ENCODE peak calls at places on chromosome 18, in four cellular contexts. One of them, this sample, is unnamed.

GRCh38 chr18:45652703-45653490 is 37.6 kb downstream of the SLC14A2 start:
- DNase-seq in left ventricle myocardium inferior: no peak
- DNase-seq in heart right ventricle: no peak
- DNase-seq in upper lobe of left lung: no peak
- DNase-seq in this sample: no peak

GRCh38 chr18:50944245-50944917 is 23.5 kb upstream of the ELAC1 start:
- DNase-seq in left ventricle myocardium inferior: no peak
- DNase-seq in upper lobe of left lung: no peak
- DNase-seq in heart right ventricle: no peak
- DNase-seq in this sample: no peak

GRCh38 chr18:62844850-62845643 is 129.7 kb downstream of the PHLPP1 start:
- DNase-seq in upper lobe of left lung: no peak
- DNase-seq in left ventricle myocardium inferior: no peak
- DNase-seq in heart right ventricle: no peak
- DNase-seq in this sample: no peak

GRCh38 chr18:70245941-70246537 is 40.6 kb upstream of the RTTN start:
- DNase-seq in left ventricle myocardium inferior: no peak
- DNase-seq in heart right ventricle: no peak
- DNase-seq in upper lobe of left lung: no peak
- DNase-seq in this sample: no peak

GRCh38 chr18:1455605-1456004 is 550.9 kb downstream of the ADCYAP1 start:
- DNase-seq in heart right ventricle: no peak
- DNase-seq in upper lobe of left lung: no peak
- DNase-seq in left ventricle myocardium inferior: no peak
- DNase-seq in this sample: no peak

GRCh38 chr18:35775887-35776286 is 194.3 kb downstream of the GALNT1 start:
- DNase-seq in upper lobe of left lung: no peak
- DNase-seq in left ventricle myocardium inferior: no peak
- DNase-seq in heart right ventricle: no peak
- DNase-seq in this sample: no peak

GRCh38 chr18:34493566-34494358 is 216.3 kb upstream of the DTNA start:
- DNase-seq in heart right ventricle: peak; percentile 18
- DNase-seq in left ventricle myocardium inferior: peak; percentile 31
- DNase-seq in upper lobe of left lung: peak; percentile 88
- DNase-seq in this sample: peak; percentile 62

GRCh38 chr18:54946149-54946581 is 13.1 kb downstream of the CCDC68 start:
- DNase-seq in left ventricle myocardium inferior: peak; percentile 23
- DNase-seq in heart right ventricle: peak; percentile 44
- DNase-seq in upper lobe of left lung: no peak
- DNase-seq in this sample: no peak

GRCh38 chr18:80171190-80171872 is 62.3 kb downstream of the ADNP2 start:
- DNase-seq in heart right ventricle: peak; percentile 40
- DNase-seq in left ventricle myocardium inferior: peak; percentile 39
- DNase-seq in upper lobe of left lung: peak; percentile 94
- DNase-seq in this sample: no peak

GRCh38 chr18:79797518-79798345 is at the start of gene KCNG2:
- DNase-seq in upper lobe of left lung: peak; percentile 88
- DNase-seq in left ventricle myocardium inferior: no peak
- DNase-seq in heart right ventricle: no peak
- DNase-seq in this sample: no peak

GRCh38 chr18:12384261-12384660 is 7.2 kb upstream of the AFG3L2 start:
- DNase-seq in heart right ventricle: no peak
- DNase-seq in upper lobe of left lung: no peak
- DNase-seq in left ventricle myocardium inferior: no peak
- DNase-seq in this sample: no peak

GRCh38 chr18:26480897-26481795 is 67.2 kb downstream of the KCTD1 start:
- DNase-seq in left ventricle myocardium inferior: no peak
- DNase-seq in heart right ventricle: no peak
- DNase-seq in upper lobe of left lung: no peak
- DNase-seq in this sample: no peak

GRCh38 chr18:27748336-27748735 is 428.6 kb downstream of the CDH2 start:
- DNase-seq in heart right ventricle: no peak
- DNase-seq in left ventricle myocardium inferior: no peak
- DNase-seq in upper lobe of left lung: no peak
- DNase-seq in this sample: no peak

GRCh38 chr18:25284861-25285574 is 66.9 kb downstream of the ZNF521 start:
- DNase-seq in left ventricle myocardium inferior: no peak
- DNase-seq in upper lobe of left lung: peak; percentile 66
- DNase-seq in heart right ventricle: peak; percentile 36
- DNase-seq in this sample: no peak

GRCh38 chr18:32767400-32767799 is 5.4 kb downstream of the KLHL14 start:
- DNase-seq in left ventricle myocardium inferior: no peak
- DNase-seq in upper lobe of left lung: no peak
- DNase-seq in heart right ventricle: no peak
- DNase-seq in this sample: no peak

GRCh38 chr18:46411862-46412690 is 244.9 kb downstream of the LOXHD1 start:
- DNase-seq in upper lobe of left lung: no peak
- DNase-seq in left ventricle myocardium inferior: peak; percentile 39
- DNase-seq in heart right ventricle: peak; percentile 63
- DNase-seq in this sample: no peak

GRCh38 chr18:73384246-73384645 is 516.5 kb upstream of the NETO1 start:
- DNase-seq in heart right ventricle: no peak
- DNase-seq in upper lobe of left lung: no peak
- DNase-seq in left ventricle myocardium inferior: no peak
- DNase-seq in this sample: no peak

GRCh38 chr18:72847134-72847533 is 20.7 kb downstream of the NETO1 start:
- DNase-seq in left ventricle myocardium inferior: no peak
- DNase-seq in heart right ventricle: peak; percentile 19
- DNase-seq in upper lobe of left lung: no peak
- DNase-seq in this sample: no peak

GRCh38 chr18:43236921-43237320 is 40.4 kb downstream of the SYT4 start:
- DNase-seq in left ventricle myocardium inferior: no peak
- DNase-seq in upper lobe of left lung: no peak
- DNase-seq in heart right ventricle: no peak
- DNase-seq in this sample: no peak

GRCh38 chr18:62977512-62977911 is 262.2 kb downstream of the PHLPP1 start:
- DNase-seq in left ventricle myocardium inferior: no peak
- DNase-seq in upper lobe of left lung: no peak
- DNase-seq in heart right ventricle: no peak
- DNase-seq in this sample: no peak

GRCh38 chr18:24926649-24927048 is 425.3 kb downstream of the ZNF521 start:
- DNase-seq in left ventricle myocardium inferior: no peak
- DNase-seq in heart right ventricle: no peak
- DNase-seq in upper lobe of left lung: no peak
- DNase-seq in this sample: no peak

GRCh38 chr18:35861367-35862114 is 110.9 kb upstream of the RMP24 start:
- DNase-seq in upper lobe of left lung: no peak
- DNase-seq in left ventricle myocardium inferior: peak; percentile 30
- DNase-seq in heart right ventricle: peak; percentile 37
- DNase-seq in this sample: no peak

GRCh38 chr18:77857926-77858325 is 608.3 kb downstream of the GALR1 start:
- DNase-seq in left ventricle myocardium inferior: no peak
- DNase-seq in upper lobe of left lung: no peak
- DNase-seq in heart right ventricle: no peak
- DNase-seq in this sample: no peak

GRCh38 chr18:1173593-1173992 is 268.9 kb downstream of the ADCYAP1 start:
- DNase-seq in heart right ventricle: no peak
- DNase-seq in left ventricle myocardium inferior: no peak
- DNase-seq in upper lobe of left lung: no peak
- DNase-seq in this sample: no peak

GRCh38 chr18:50190236-50190635 is 4.7 kb downstream of the MYO5B start:
- DNase-seq in upper lobe of left lung: no peak
- DNase-seq in left ventricle myocardium inferior: no peak
- DNase-seq in heart right ventricle: no peak
- DNase-seq in this sample: no peak

GRCh38 chr18:9931146-9931545 is 17.3 kb downstream of the VAPA start:
- DNase-seq in upper lobe of left lung: no peak
- DNase-seq in heart right ventricle: no peak
- DNase-seq in left ventricle myocardium inferior: no peak
- DNase-seq in this sample: no peak
- H3K4me1 ChIP-seq in upper lobe of left lung: peaks cover 59% of the 10 kb centered on the region
- H3K4me1 ChIP-seq in heart right ventricle: peaks cover 6% of the 10 kb centered on the region
- H3K4me1 ChIP-seq in left ventricle myocardium inferior: peaks cover 82% of the 10 kb centered on the region
- H3K4me1 ChIP-seq in this sample: peaks cover 64% of the 10 kb centered on the region

GRCh38 chr18:64097497-64097896 is 51.4 kb downstream of the LINC00305 start:
- DNase-seq in heart right ventricle: no peak
- DNase-seq in upper lobe of left lung: no peak
- DNase-seq in left ventricle myocardium inferior: no peak
- DNase-seq in this sample: no peak
- TF ChIP-seq CTCF in heart right ventricle: peak; percentile 30
- TF ChIP-seq CTCF in upper lobe of left lung: no peak
- TF ChIP-seq CTCF in left ventricle myocardium inferior: peak; percentile 45
- TF ChIP-seq CTCF in this sample: no peak

DNA sequence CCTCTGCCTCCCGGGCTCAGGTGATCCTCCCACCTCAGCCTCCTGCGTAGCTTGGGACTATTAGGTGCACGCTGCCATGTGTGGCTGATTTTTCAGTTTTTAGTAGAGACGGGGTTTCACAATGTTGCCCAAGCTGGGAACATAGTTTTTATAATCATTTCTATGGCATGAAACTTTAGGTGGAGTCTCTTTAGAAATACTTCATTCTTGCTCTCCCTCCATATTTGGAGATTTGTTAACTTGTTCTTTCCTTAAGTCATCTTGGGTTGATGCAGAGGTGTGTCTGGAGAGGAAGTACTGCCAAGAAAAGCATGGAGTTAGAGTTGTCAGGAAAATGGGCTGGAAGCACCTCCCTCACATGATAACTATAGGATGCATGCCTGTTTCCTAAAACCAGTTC is 17.4 kb downstream of the ZNF532 start:
- DNase-seq in heart right ventricle: no peak
- DNase-seq in upper lobe of left lung: no peak
- DNase-seq in left ventricle myocardium inferior: no peak
- DNase-seq in this sample: no peak
- H3K27ac ChIP-seq in heart right ventricle: peak overlapping the region; percentile 55
- H3K27ac ChIP-seq in upper lobe of left lung: no peak overlapping the region
- H3K27ac ChIP-seq in left ventricle myocardium inferior: peak overlapping the region; percentile 58
- H3K27ac ChIP-seq in this sample: peak overlapping the region; percentile 77

GRCh38 chr18:48553236-48553635 is 14.4 kb downstream of the CTIF start:
- DNase-seq in heart right ventricle: no peak
- DNase-seq in left ventricle myocardium inferior: no peak
- DNase-seq in upper lobe of left lung: no peak
- DNase-seq in this sample: no peak

GRCh38 chr18:48552130-48552529 is 13.3 kb downstream of the CTIF start:
- DNase-seq in upper lobe of left lung: no peak
- DNase-seq in heart right ventricle: no peak
- DNase-seq in left ventricle myocardium inferior: no peak
- DNase-seq in this sample: no peak

GRCh38 chr18:48548921-48549320 is 10.1 kb downstream of the CTIF start:
- DNase-seq in left ventricle myocardium inferior: no peak
- DNase-seq in upper lobe of left lung: no peak
- DNase-seq in heart right ventricle: no peak
- DNase-seq in this sample: no peak

GRCh38 chr18:48550101-48550729 is 11.4 kb downstream of the CTIF start:
- DNase-seq in left ventricle myocardium inferior: no peak
- DNase-seq in heart right ventricle: no peak
- DNase-seq in upper lobe of left lung: no peak
- DNase-seq in this sample: no peak

GRCh38 chr18:48551100-48551499 is 12.3 kb downstream of the CTIF start:
- DNase-seq in heart right ventricle: no peak
- DNase-seq in upper lobe of left lung: no peak
- DNase-seq in left ventricle myocardium inferior: no peak
- DNase-seq in this sample: no peak
- H3K4me1 ChIP-seq in heart right ventricle: peaks cover 6% of the 10 kb centered on the region
- H3K4me1 ChIP-seq in upper lobe of left lung: peaks cover 18% of the 10 kb centered on the region
- H3K4me1 ChIP-seq in left ventricle myocardium inferior: peaks cover 79% of the 10 kb centered on the region
- H3K4me1 ChIP-seq in this sample: peaks cover 9% of the 10 kb centered on the region

DNA sequence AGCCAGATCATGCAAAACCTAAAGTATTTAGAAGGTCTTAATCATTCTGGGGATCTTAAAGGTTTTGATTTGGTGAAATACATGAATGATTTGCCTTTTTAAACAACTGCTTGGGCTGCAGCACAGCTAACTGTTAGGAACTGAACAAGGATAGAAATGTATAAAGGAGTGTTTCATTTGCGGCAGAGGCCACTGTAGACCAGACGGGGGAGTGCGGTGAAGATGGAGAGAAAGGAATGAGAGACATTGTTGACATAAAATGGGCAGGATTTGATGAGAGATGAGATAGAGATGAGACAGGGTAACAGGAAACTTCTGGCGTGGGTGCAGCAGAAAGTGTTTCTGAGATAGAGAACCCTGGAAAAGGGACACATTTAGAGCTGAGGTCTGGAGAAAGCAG is 308.1 kb downstream of the TMX3 start:
- DNase-seq in upper lobe of left lung: no peak
- DNase-seq in left ventricle myocardium inferior: no peak
- DNase-seq in heart right ventricle: no peak
- DNase-seq in this sample: no peak
- TF ChIP-seq CTCF in upper lobe of left lung: no peak
- TF ChIP-seq CTCF in left ventricle myocardium inferior: no peak
- TF ChIP-seq CTCF in heart right ventricle: no peak
- TF ChIP-seq CTCF in this sample: no peak

DNA sequence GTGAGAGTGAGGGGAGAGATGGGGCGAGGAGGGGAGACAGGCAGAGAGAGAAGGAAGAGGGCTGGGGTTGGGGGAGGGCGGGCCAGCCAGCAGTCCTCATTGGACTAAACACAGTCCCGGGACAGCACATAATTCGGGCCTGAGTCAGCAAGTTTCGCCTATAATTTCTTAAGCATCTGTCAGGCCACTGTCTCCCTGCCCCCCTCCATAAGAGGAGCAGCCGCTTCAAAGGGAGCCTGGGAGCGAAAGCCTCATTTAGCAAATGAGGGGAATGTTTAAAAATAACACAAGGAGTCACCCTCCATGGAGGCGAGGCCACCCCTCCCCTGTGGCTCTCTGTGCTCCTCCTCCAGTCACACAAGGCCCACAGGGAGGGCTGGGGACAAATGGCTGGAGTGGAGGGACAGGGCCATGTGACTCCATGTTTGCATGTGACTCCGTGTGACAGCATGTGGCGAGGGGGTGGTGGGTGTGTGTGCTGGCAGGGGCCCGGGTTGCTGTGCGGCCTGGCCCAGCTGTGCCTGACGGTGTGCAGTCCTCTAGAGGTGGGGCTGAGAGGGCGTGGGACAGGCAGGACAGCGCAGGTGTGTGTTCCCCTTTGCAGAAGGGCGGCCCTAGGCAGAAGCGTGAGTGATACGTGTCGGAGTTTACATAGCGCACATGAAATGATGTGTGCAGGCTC is 162.4 kb downstream of the CELF4 start:
- DNase-seq in heart right ventricle: peak; percentile 74
- DNase-seq in left ventricle myocardium inferior: peak; percentile 46
- DNase-seq in upper lobe of left lung: peak; percentile 56
- DNase-seq in this sample: no peak
- H3K27ac ChIP-seq in heart right ventricle: peak overlapping the region; percentile 31
- H3K27ac ChIP-seq in left ventricle myocardium inferior: peak overlapping the region; percentile 46
- H3K27ac ChIP-seq in upper lobe of left lung: no peak overlapping the region
- H3K27ac ChIP-seq in this sample: no peak overlapping the region

GRCh38 chr18:2978626-2979025 is 34.3 kb downstream of the LPIN2 start:
- DNase-seq in heart right ventricle: no peak
- DNase-seq in upper lobe of left lung: no peak
- DNase-seq in left ventricle myocardium inferior: no peak
- DNase-seq in this sample: no peak
- H3K4me1 ChIP-seq in heart right ventricle: peaks cover 4% of the 10 kb centered on the region
- H3K4me1 ChIP-seq in upper lobe of left lung: peaks cover 84% of the 10 kb centered on the region
- H3K4me1 ChIP-seq in left ventricle myocardium inferior: peaks cover 87% of the 10 kb centered on the region
- H3K4me1 ChIP-seq in this sample: peaks cover 55% of the 10 kb centered on the region

This sample was measured in ascending aorta.